ENCODE peak calls at places on chromosomes 6 and 20, in four cellular contexts. One of them, this sample, is unnamed.

GRCh38 chr6:22149501-22150490 is 147.0 kb downstream of the PRL start:
- DNase-seq in CD4-positive, alpha-beta T cell: no peak
- DNase-seq in stimulated activated CD8-positive, alpha-beta memory T cell treated with anti-CD3 and anti-CD28 coated beads, Interleukin-4, amount 100 ng/mL, for 24 hours: no peak
- DNase-seq in non-pigmented ciliary epithelial cell: no peak
- DNase-seq in this sample: peak

GRCh38 chr20:2326046-2326445 is 30.2 kb downstream of the TGM3 start:
- DNase-seq in CD4-positive, alpha-beta T cell: no peak
- DNase-seq in stimulated activated CD8-positive, alpha-beta memory T cell treated with anti-CD3 and anti-CD28 coated beads, Interleukin-4, amount 100 ng/mL, for 24 hours: no peak
- DNase-seq in non-pigmented ciliary epithelial cell: no peak
- DNase-seq in this sample: no peak

GRCh38 chr6:16477367-16478149 is 239.2 kb downstream of the GMPR start:
- DNase-seq in CD4-positive, alpha-beta T cell: no peak
- DNase-seq in stimulated activated CD8-positive, alpha-beta memory T cell treated with anti-CD3 and anti-CD28 coated beads, Interleukin-4, amount 100 ng/mL, for 24 hours: no peak
- DNase-seq in non-pigmented ciliary epithelial cell: no peak
- DNase-seq in this sample: no peak

GRCh38 chr20:38043512-38044300 is 10.2 kb downstream of the RPRD1B start:
- DNase-seq in CD4-positive, alpha-beta T cell: no peak
- DNase-seq in stimulated activated CD8-positive, alpha-beta memory T cell treated with anti-CD3 and anti-CD28 coated beads, Interleukin-4, amount 100 ng/mL, for 24 hours: no peak
- DNase-seq in non-pigmented ciliary epithelial cell: peak
- DNase-seq in this sample: no peak

GRCh38 chr6:116413357-116413756 is 42.6 kb downstream of the DSE start:
- DNase-seq in CD4-positive, alpha-beta T cell: no peak
- DNase-seq in stimulated activated CD8-positive, alpha-beta memory T cell treated with anti-CD3 and anti-CD28 coated beads, Interleukin-4, amount 100 ng/mL, for 24 hours: no peak
- DNase-seq in non-pigmented ciliary epithelial cell: no peak
- DNase-seq in this sample: no peak

GRCh38 chr6:71482742-71483141 is 194.1 kb downstream of the OGFRL1 start:
- DNase-seq in CD4-positive, alpha-beta T cell: no peak
- DNase-seq in stimulated activated CD8-positive, alpha-beta memory T cell treated with anti-CD3 and anti-CD28 coated beads, Interleukin-4, amount 100 ng/mL, for 24 hours: no peak
- DNase-seq in non-pigmented ciliary epithelial cell: no peak
- DNase-seq in this sample: no peak

GRCh38 chr6:37709250-37709931 is 11.7 kb upstream of the MDGA1 start:
- DNase-seq in CD4-positive, alpha-beta T cell: no peak
- DNase-seq in stimulated activated CD8-positive, alpha-beta memory T cell treated with anti-CD3 and anti-CD28 coated beads, Interleukin-4, amount 100 ng/mL, for 24 hours: no peak
- DNase-seq in non-pigmented ciliary epithelial cell: no peak
- DNase-seq in this sample: no peak

GRCh38 chr20:54254596-54254995 is 46.7 kb downstream of the PFDN4 start:
- DNase-seq in CD4-positive, alpha-beta T cell: no peak
- DNase-seq in stimulated activated CD8-positive, alpha-beta memory T cell treated with anti-CD3 and anti-CD28 coated beads, Interleukin-4, amount 100 ng/mL, for 24 hours: no peak
- DNase-seq in non-pigmented ciliary epithelial cell: no peak
- DNase-seq in this sample: no peak

GRCh38 chr6:109306733-109307132 is 75.5 kb downstream of the CD164 start:
- DNase-seq in CD4-positive, alpha-beta T cell: no peak
- DNase-seq in stimulated activated CD8-positive, alpha-beta memory T cell treated with anti-CD3 and anti-CD28 coated beads, Interleukin-4, amount 100 ng/mL, for 24 hours: no peak
- DNase-seq in non-pigmented ciliary epithelial cell: no peak
- DNase-seq in this sample: no peak

GRCh38 chr20:59690101-59690500 is 85.8 kb downstream of the PHACTR3 start:
- DNase-seq in CD4-positive, alpha-beta T cell: no peak
- DNase-seq in stimulated activated CD8-positive, alpha-beta memory T cell treated with anti-CD3 and anti-CD28 coated beads, Interleukin-4, amount 100 ng/mL, for 24 hours: no peak
- DNase-seq in non-pigmented ciliary epithelial cell: no peak
- DNase-seq in this sample: no peak

GRCh38 chr6:52139985-52140680 is 46.0 kb upstream of the IL17A start:
- DNase-seq in CD4-positive, alpha-beta T cell: no peak
- DNase-seq in stimulated activated CD8-positive, alpha-beta memory T cell treated with anti-CD3 and anti-CD28 coated beads, Interleukin-4, amount 100 ng/mL, for 24 hours: no peak
- DNase-seq in non-pigmented ciliary epithelial cell: no peak
- DNase-seq in this sample: no peak

GRCh38 chr6:26536571-26537159 is 1.5 kb upstream of the HMGN4 start:
- DNase-seq in CD4-positive, alpha-beta T cell: no peak
- DNase-seq in stimulated activated CD8-positive, alpha-beta memory T cell treated with anti-CD3 and anti-CD28 coated beads, Interleukin-4, amount 100 ng/mL, for 24 hours: no peak
- DNase-seq in non-pigmented ciliary epithelial cell: no peak
- DNase-seq in this sample: no peak

GRCh38 chr6:24454452-24454851 is 34.9 kb downstream of the GPLD1 start:
- DNase-seq in CD4-positive, alpha-beta T cell: no peak
- DNase-seq in stimulated activated CD8-positive, alpha-beta memory T cell treated with anti-CD3 and anti-CD28 coated beads, Interleukin-4, amount 100 ng/mL, for 24 hours: no peak
- DNase-seq in non-pigmented ciliary epithelial cell: no peak
- DNase-seq in this sample: no peak

GRCh38 chr6:32883789-32884188 is 29.8 kb downstream of the PSMB9 start:
- DNase-seq in CD4-positive, alpha-beta T cell: no peak
- DNase-seq in stimulated activated CD8-positive, alpha-beta memory T cell treated with anti-CD3 and anti-CD28 coated beads, Interleukin-4, amount 100 ng/mL, for 24 hours: no peak
- DNase-seq in non-pigmented ciliary epithelial cell: no peak
- DNase-seq in this sample: peak

GRCh38 chr6:130385059-130385695 is 19.4 kb downstream of the TMEM200A start:
- DNase-seq in CD4-positive, alpha-beta T cell: no peak
- DNase-seq in stimulated activated CD8-positive, alpha-beta memory T cell treated with anti-CD3 and anti-CD28 coated beads, Interleukin-4, amount 100 ng/mL, for 24 hours: no peak
- DNase-seq in non-pigmented ciliary epithelial cell: no peak
- DNase-seq in this sample: no peak

GRCh38 chr6:126118934-126119333 is 132.6 kb downstream of the TRMT11 start:
- DNase-seq in CD4-positive, alpha-beta T cell: no peak
- DNase-seq in stimulated activated CD8-positive, alpha-beta memory T cell treated with anti-CD3 and anti-CD28 coated beads, Interleukin-4, amount 100 ng/mL, for 24 hours: no peak
- DNase-seq in non-pigmented ciliary epithelial cell: no peak
- DNase-seq in this sample: no peak

GRCh38 chr6:80489911-80490635 is 383.6 kb downstream of the BCKDHB start:
- DNase-seq in CD4-positive, alpha-beta T cell: no peak
- DNase-seq in stimulated activated CD8-positive, alpha-beta memory T cell treated with anti-CD3 and anti-CD28 coated beads, Interleukin-4, amount 100 ng/mL, for 24 hours: no peak
- DNase-seq in non-pigmented ciliary epithelial cell: no peak
- DNase-seq in this sample: no peak

GRCh38 chr6:147170269-147170668 is 33.9 kb upstream of the STXBP5 start:
- DNase-seq in CD4-positive, alpha-beta T cell: no peak
- DNase-seq in stimulated activated CD8-positive, alpha-beta memory T cell treated with anti-CD3 and anti-CD28 coated beads, Interleukin-4, amount 100 ng/mL, for 24 hours: no peak
- DNase-seq in non-pigmented ciliary epithelial cell: peak
- DNase-seq in this sample: no peak

GRCh38 chr20:46230811-46231282 is 77.5 kb downstream of the CDH22 start:
- DNase-seq in CD4-positive, alpha-beta T cell: no peak
- DNase-seq in stimulated activated CD8-positive, alpha-beta memory T cell treated with anti-CD3 and anti-CD28 coated beads, Interleukin-4, amount 100 ng/mL, for 24 hours: no peak
- DNase-seq in non-pigmented ciliary epithelial cell: peak
- DNase-seq in this sample: no peak

GRCh38 chr20:37921341-37921929 is 18.5 kb downstream of the VSTM2L start:
- DNase-seq in CD4-positive, alpha-beta T cell: no peak
- DNase-seq in stimulated activated CD8-positive, alpha-beta memory T cell treated with anti-CD3 and anti-CD28 coated beads, Interleukin-4, amount 100 ng/mL, for 24 hours: no peak
- DNase-seq in non-pigmented ciliary epithelial cell: no peak
- DNase-seq in this sample: no peak

GRCh38 chr6:148455674-148456559 is 113.3 kb downstream of the SASH1 start:
- DNase-seq in CD4-positive, alpha-beta T cell: no peak
- DNase-seq in stimulated activated CD8-positive, alpha-beta memory T cell treated with anti-CD3 and anti-CD28 coated beads, Interleukin-4, amount 100 ng/mL, for 24 hours: no peak
- DNase-seq in non-pigmented ciliary epithelial cell: no peak
- DNase-seq in this sample: no peak

GRCh38 chr6:131255434-131255833 is 120.2 kb downstream of the AKAP7 start:
- DNase-seq in CD4-positive, alpha-beta T cell: no peak
- DNase-seq in stimulated activated CD8-positive, alpha-beta memory T cell treated with anti-CD3 and anti-CD28 coated beads, Interleukin-4, amount 100 ng/mL, for 24 hours: no peak
- DNase-seq in non-pigmented ciliary epithelial cell: no peak
- DNase-seq in this sample: no peak

GRCh38 chr20:38001173-38001875 is 31.9 kb downstream of the TTI1 start:
- DNase-seq in CD4-positive, alpha-beta T cell: no peak
- DNase-seq in stimulated activated CD8-positive, alpha-beta memory T cell treated with anti-CD3 and anti-CD28 coated beads, Interleukin-4, amount 100 ng/mL, for 24 hours: no peak
- DNase-seq in non-pigmented ciliary epithelial cell: peak
- DNase-seq in this sample: peak

GRCh38 chr6:39209360-39209811 is 19.9 kb downstream of the KCNK5 start:
- DNase-seq in CD4-positive, alpha-beta T cell: no peak
- DNase-seq in stimulated activated CD8-positive, alpha-beta memory T cell treated with anti-CD3 and anti-CD28 coated beads, Interleukin-4, amount 100 ng/mL, for 24 hours: no peak
- DNase-seq in non-pigmented ciliary epithelial cell: no peak
- DNase-seq in this sample: no peak

GRCh38 chr6:34234667-34235604 is 1.7 kb upstream of the HMGA1 start:
- DNase-seq in CD4-positive, alpha-beta T cell: peak
- DNase-seq in stimulated activated CD8-positive, alpha-beta memory T cell treated with anti-CD3 and anti-CD28 coated beads, Interleukin-4, amount 100 ng/mL, for 24 hours: peak
- DNase-seq in non-pigmented ciliary epithelial cell: no peak
- DNase-seq in this sample: no peak

GRCh38 chr6:45643136-45643535 is 265.4 kb upstream of the SUPT3H start:
- DNase-seq in CD4-positive, alpha-beta T cell: no peak
- DNase-seq in stimulated activated CD8-positive, alpha-beta memory T cell treated with anti-CD3 and anti-CD28 coated beads, Interleukin-4, amount 100 ng/mL, for 24 hours: no peak
- DNase-seq in non-pigmented ciliary epithelial cell: no peak
- DNase-seq in this sample: no peak

GRCh38 chr6:3608159-3608558 is 143.4 kb downstream of the PXDC1 start:
- DNase-seq in CD4-positive, alpha-beta T cell: no peak
- DNase-seq in stimulated activated CD8-positive, alpha-beta memory T cell treated with anti-CD3 and anti-CD28 coated beads, Interleukin-4, amount 100 ng/mL, for 24 hours: no peak
- DNase-seq in non-pigmented ciliary epithelial cell: no peak
- DNase-seq in this sample: no peak

GRCh38 chr6:41531591-41532582 is 14.3 kb upstream of the FOXP4 start:
- DNase-seq in CD4-positive, alpha-beta T cell: peak
- DNase-seq in stimulated activated CD8-positive, alpha-beta memory T cell treated with anti-CD3 and anti-CD28 coated beads, Interleukin-4, amount 100 ng/mL, for 24 hours: peak
- DNase-seq in non-pigmented ciliary epithelial cell: peak
- DNase-seq in this sample: no peak

This sample was measured in retinal pigment epithelial cell.